ENCODE peak calls at places on chromosomes 11 and 22, in six cellular contexts. N is coronary artery, K is fibroblast of mammary gland, F is MM.1S, G is cardiac fibroblast, Z is astrocyte of the cerebellum. V is an unnamed sample.

GRCh38 chr11:69057236-69057635 is 8.5 kb downstream of the TPCN2 start:
- DNase-seq in Z (no peak), N (no peak), G (no peak), F (no peak), K (no peak), V (no peak)

GRCh38 chr11:17770917-17771316 is 36.3 kb downstream of the KCNC1 start:
- DNase-seq in F (no peak), K (peak), G (peak), N (no peak), Z (no peak), V (peak)

GRCh38 chr11:120894207-120894989 is 129.5 kb upstream of the TBCEL start:
- DNase-seq in Z (no peak), N (no peak), F (no peak), K (no peak), G (no peak), V (no peak)

GRCh38 chr11:12186683-12187082 is 76.3 kb downstream of the MICAL2 start:
- DNase-seq in G (no peak), K (no peak), F (no peak), Z (no peak), N (no peak), V (no peak)

GRCh38 chr11:125426818-125427528 is 69.1 kb downstream of the FEZ1 start:
- DNase-seq in N (no peak), G (no peak), F (no peak), Z (no peak), K (no peak), V (no peak)

GRCh38 chr11:59102259-59102765 is 4.7 kb upstream of the FAM111B start:
- DNase-seq in K (peak), G (peak), N (no peak), Z (no peak), F (peak), V (peak)

GRCh38 chr11:85123752-85124231 is 503.4 kb downstream of the DLG2 start:
- DNase-seq in K (no peak), F (peak), Z (no peak), G (no peak), N (no peak), V (no peak)

GRCh38 chr22:17712441-17712840 is 61.8 kb downstream of the BID start:
- DNase-seq in N (no peak), Z (no peak), F (no peak), G (peak), K (peak), V (peak)

GRCh38 chr11:67352546-67353316 is 615 bp downstream of the POLD4 start:
- DNase-seq in N (peak), Z (no peak), F (peak), K (no peak), G (peak), V (no peak)

GRCh38 chr11:27357250-27357649 is 5.8 kb downstream of the CCDC34 start:
- DNase-seq in K (no peak), Z (no peak), N (no peak), G (no peak), F (peak), V (no peak)

GRCh38 chr11:63764712-63765631 is 3.6 kb downstream of the ZFTA start:
- DNase-seq in F (no peak), K (peak), Z (no peak), N (peak), G (no peak), V (peak)

GRCh38 chr22:45254388-45254787 is 13.7 kb upstream of the KIAA0930 start:
- DNase-seq in K (no peak), F (no peak), N (no peak), Z (no peak), G (no peak), V (no peak)

GRCh38 chr22:50175191-50175461 is 4.6 kb downstream of the PANX2 start:
- DNase-seq in F (no peak), N (no peak), G (no peak), K (no peak), Z (no peak), V (no peak)

GRCh38 chr22:50175921-50176849 is 5.7 kb downstream of the PANX2 start:
- DNase-seq in N (no peak), G (no peak), Z (no peak), K (no peak), F (no peak), V (no peak)

GRCh38 chr22:50173983-50174355 is 3.4 kb downstream of the PANX2 start:
- DNase-seq in K (no peak), G (no peak), F (no peak), Z (no peak), N (no peak), V (no peak)

GRCh38 chr22:50173221-50173982 is 2.9 kb downstream of the PANX2 start:
- DNase-seq in F (no peak), Z (no peak), N (no peak), G (no peak), K (no peak), V (no peak)

DNA sequence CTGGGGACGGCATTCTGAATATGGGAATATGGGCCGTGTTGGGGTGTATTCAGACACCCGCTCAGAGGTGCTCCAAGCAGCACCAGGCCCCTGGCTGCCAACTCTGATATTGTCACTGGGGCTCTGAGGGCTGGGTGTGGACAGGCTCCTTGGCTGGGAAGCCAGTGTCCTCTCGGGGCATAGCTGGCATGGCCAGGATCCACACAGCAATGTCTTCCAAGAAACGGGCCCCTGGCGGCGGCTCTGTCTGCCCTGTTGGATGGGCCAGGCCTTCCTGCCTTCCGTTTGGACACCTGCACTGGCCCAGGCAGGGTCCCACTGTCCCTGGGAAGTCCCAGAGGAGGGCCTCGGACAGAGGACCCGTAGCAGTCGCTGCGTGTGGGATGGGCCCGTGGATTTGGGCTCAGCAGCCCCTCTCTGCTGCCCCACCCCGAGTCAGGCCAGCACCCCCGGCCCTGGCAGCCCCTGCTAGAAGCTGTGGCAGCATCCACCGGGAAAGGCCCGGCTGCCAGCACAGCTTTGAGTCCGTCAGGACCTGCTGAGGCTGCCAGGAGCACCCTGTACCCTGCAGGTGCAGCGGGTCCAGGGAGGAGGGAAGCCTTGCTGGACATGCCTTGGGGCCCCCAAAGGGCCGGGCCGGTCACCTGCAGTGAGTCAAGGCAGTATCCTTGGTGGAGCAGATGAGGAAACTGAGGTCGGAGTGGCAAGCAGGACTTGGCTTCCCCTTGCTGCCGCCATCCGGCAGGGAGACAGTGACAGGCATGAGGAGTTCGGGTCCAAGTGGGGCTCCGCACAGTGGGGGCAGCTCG is 4.1 kb downstream of the PANX2 start:
- DNase-seq in K (no peak), N (no peak), Z (no peak), F (no peak), G (no peak), V (no peak)
- TF ChIP-seq CTCF in K (no peak), N (no peak), Z (no peak), F (no peak), G (no peak), V (no peak)

GRCh38 chr22:47091241-47091691 is 328.8 kb downstream of the TBC1D22A start:
- DNase-seq in N (no peak), K (no peak), F (no peak), G (no peak), Z (no peak), V (no peak)
- H3K4me3 ChIP-seq in N (peak), K (peak), F (no peak), G (peak), Z (peak), V (peak)

DNA sequence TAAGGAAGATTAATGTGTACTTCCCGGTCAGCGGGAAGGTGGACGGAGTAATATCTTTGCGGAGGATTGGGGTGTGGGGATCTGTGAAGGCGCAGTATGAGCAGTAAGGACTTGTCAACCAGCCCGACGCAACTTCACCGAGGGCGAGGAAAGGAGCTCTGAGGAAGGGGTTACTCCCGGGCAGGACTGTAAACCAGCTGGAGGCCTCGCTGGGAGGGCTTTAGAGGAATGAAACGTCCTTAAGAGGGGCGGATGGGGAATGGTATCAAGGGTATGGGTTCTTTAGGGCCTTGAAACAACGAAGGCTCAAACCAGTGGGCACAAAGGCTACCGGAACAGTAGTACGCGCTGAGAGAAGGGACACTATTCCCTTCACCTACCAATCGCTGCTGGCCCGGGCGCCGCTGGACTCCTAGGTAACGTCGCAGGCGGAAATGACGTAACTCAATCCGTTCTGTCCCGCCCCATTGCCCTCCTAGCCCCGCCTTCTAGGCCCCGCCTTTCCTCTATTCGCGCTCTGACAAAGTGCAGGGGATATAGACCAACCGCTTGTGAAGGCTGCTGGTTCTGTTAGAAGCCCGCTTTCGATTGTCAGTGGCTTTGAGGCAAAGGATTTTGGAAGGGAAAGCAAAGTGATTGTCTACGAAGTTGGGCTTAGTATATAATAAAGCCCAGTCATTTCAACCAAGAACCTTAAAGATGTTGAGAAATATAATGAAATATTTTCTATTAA is at the start of gene C11orf65:
- DNase-seq in K (peak), N (peak), Z (peak), G (peak), F (peak), V (peak)
- TF ChIP-seq CTCF in K (no peak), N (no peak), Z (no peak), G (no peak), F (no peak), V (no peak)

GRCh38 chr11:820655-821512 is 2.2 kb downstream of the PNPLA2 start:
- DNase-seq in G (peak), K (peak), N (peak), Z (no peak), F (no peak), V (peak)
- H3K4me3 ChIP-seq in G (peak), K (peak), N (peak), Z (peak), F (peak), V (peak)